ENCODE peak calls at places on chromosomes 5 and 9, in four cellular contexts. A, N, Y and C are unnamed samples.

GRCh38 chr9:108060165-108060564 is 570.6 kb upstream of the KLF4 start:
- DNase-seq in A (no peak), N (no peak), Y (no peak), C (no peak)

GRCh38 chr5:165508861-165509260 is 2003.4 kb downstream of the MAT2B start:
- DNase-seq in A (no peak), N (no peak), Y (no peak), C (no peak)

GRCh38 chr9:98118640-98119601 is at the start of gene TRIM14:
- DNase-seq in A (peak), N (peak), Y (peak), C (no peak)

GRCh38 chr9:81268048-81268447 is 421.3 kb downstream of the TLE1 start:
- DNase-seq in A (no peak), N (no peak), Y (no peak), C (no peak)

GRCh38 chr9:4193391-4193790 is 106.5 kb downstream of the GLIS3 start:
- DNase-seq in A (no peak), N (no peak), Y (no peak), C (no peak)

GRCh38 chr9:97845130-97845529 is 7.9 kb upstream of the FOXE1 start:
- DNase-seq in A (no peak), N (peak), Y (no peak), C (no peak)

GRCh38 chr5:114184006-114184405 is 177.9 kb upstream of the KCNN2 start:
- DNase-seq in A (no peak), N (no peak), Y (no peak), C (no peak)

GRCh38 chr5:73596705-73597328 is 29.2 kb upstream of the ARHGEF28 start:
- DNase-seq in A (no peak), N (peak), Y (peak), C (no peak)

GRCh38 chr9:97905228-97905627 is 17.1 kb downstream of the TRMO start:
- DNase-seq in A (no peak), N (no peak), Y (no peak), C (no peak)

GRCh38 chr5:103410174-103410573 is 151.6 kb downstream of the MACIR start:
- DNase-seq in A (no peak), N (no peak), Y (no peak), C (no peak)

GRCh38 chr9:69876981-69877380 is 56.4 kb downstream of the CFAP95 start:
- DNase-seq in A (no peak), N (no peak), Y (no peak), C (no peak)

GRCh38 chr5:8685704-8686103 is 816.8 kb downstream of the MTRR start:
- DNase-seq in A (no peak), N (no peak), Y (peak), C (no peak)

GRCh38 chr9:2024888-2025781 is 10.0 kb downstream of the SMARCA2 start:
- DNase-seq in A (no peak), N (no peak), Y (peak), C (no peak)

GRCh38 chr9:18632624-18633407 is 158.9 kb downstream of the ADAMTSL1 start:
- DNase-seq in A (no peak), N (peak), Y (no peak), C (peak)

GRCh38 chr5:66742083-66742895 is 146.1 kb downstream of the MAST4 start:
- DNase-seq in A (no peak), N (no peak), Y (peak), C (no peak)

GRCh38 chr5:119070578-119070827 is 384 bp upstream of the DMXL1 start:
- DNase-seq in A (no peak), N (no peak), Y (peak), C (peak)

GRCh38 chr9:20364954-20365353 is 257.3 kb downstream of the MLLT3 start:
- DNase-seq in A (no peak), N (no peak), Y (no peak), C (no peak)

GRCh38 chr9:23799521-23799920 is 26.5 kb downstream of the ELAVL2 start:
- DNase-seq in A (no peak), N (no peak), Y (no peak), C (no peak)

GRCh38 chr5:168424506-168425298 is 61.6 kb upstream of the RARS1 start:
- DNase-seq in A (no peak), N (peak), Y (no peak), C (no peak)

GRCh38 chr9:33453286-33453882 is 6.0 kb upstream of the AQP3 start:
- DNase-seq in A (no peak), N (no peak), Y (no peak), C (no peak)

GRCh38 chr9:100099722-100100042 is 639 bp downstream of the INVS start:
- DNase-seq in A (peak), N (no peak), Y (peak), C (no peak)

GRCh38 chr5:41334221-41334620 is 120.9 kb upstream of the C6 start:
- DNase-seq in A (no peak), N (no peak), Y (no peak), C (no peak)

GRCh38 chr9:16312962-16313546 is 557.4 kb downstream of the BNC2 start:
- DNase-seq in A (no peak), N (no peak), Y (no peak), C (no peak)

GRCh38 chr9:113537227-113537810 is 73.8 kb downstream of the RGS3 start:
- DNase-seq in A (peak), N (no peak), Y (no peak), C (no peak)

GRCh38 chr9:109469646-109470358 is 28.3 kb downstream of the PTPN3 start:
- DNase-seq in A (peak), N (peak), Y (peak), C (no peak)

GRCh38 chr5:134041570-134042411 is 37.0 kb upstream of the VDAC1 start:
- DNase-seq in A (no peak), N (no peak), Y (no peak), C (no peak)

GRCh38 chr9:87640385-87640795 is 85.5 kb upstream of the CTSL start:
- DNase-seq in A (no peak), N (no peak), Y (no peak), C (no peak)

GRCh38 chr5:675876-676698 is 17.1 kb downstream of the TPPP start:
- DNase-seq in A (no peak), N (no peak), Y (no peak), C (no peak)

GRCh38 chr9:85521331-85522197 is 220.2 kb downstream of the AGTPBP1 start:
- DNase-seq in A (no peak), N (peak), Y (no peak), C (no peak)

GRCh38 chr9:569276-569675 is 272.2 kb upstream of the DMRT1 start:
- DNase-seq in A (no peak), N (no peak), Y (no peak), C (no peak)

GRCh38 chr9:107325842-107326241 is 42.8 kb downstream of the RAD23B start:
- DNase-seq in A (no peak), N (no peak), Y (no peak), C (no peak)

GRCh38 chr5:36688722-36689121 is 82.3 kb downstream of the SLC1A3 start:
- DNase-seq in A (no peak), N (peak), Y (peak), C (no peak)

GRCh38 chr9:20321683-20322082 is 300.6 kb downstream of the MLLT3 start:
- DNase-seq in A (no peak), N (peak), Y (no peak), C (no peak)

GRCh38 chr9:129320575-129321311 is 142.7 kb upstream of the IER5L start:
- DNase-seq in A (peak), N (peak), Y (peak), C (no peak)
- H3K4me3 ChIP-seq in A (no peak), N (peak), Y (peak), C (peak)

GRCh38 chr5:43033845-43034590 is 6.1 kb downstream of the ANXA2R start:
- DNase-seq in A (no peak), N (no peak), Y (peak), C (no peak)
- H3K4me3 ChIP-seq in A (no peak), N (no peak), Y (peak), C (no peak)

DNA sequence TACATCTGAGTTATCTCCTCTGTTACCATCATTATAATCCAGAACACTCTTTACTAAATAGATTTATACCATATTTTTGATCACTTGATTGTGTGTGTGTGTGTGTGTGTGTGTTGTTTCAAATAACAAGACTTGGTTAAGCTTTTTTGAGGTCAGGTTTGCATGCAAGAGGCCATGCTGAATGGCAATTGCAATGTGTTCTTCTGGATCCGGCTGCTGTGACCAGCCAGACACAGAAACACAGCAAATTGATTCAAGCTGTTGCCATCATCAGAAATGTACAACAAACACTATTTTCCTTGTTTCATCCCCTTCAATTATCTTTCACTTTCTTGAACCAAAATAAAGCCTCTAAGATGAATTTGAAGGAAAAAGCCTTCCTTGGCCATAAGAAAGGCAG is 54.0 kb downstream of the DPYSL3 start:
- DNase-seq in A (no peak), N (peak), Y (no peak), C (no peak)
- H3K4me3 ChIP-seq in A (no peak), N (peak), Y (peak), C (peak)

GRCh38 chr9:35689601-35690446 is at the start of gene TPM2:
- DNase-seq in A (no peak), N (peak), Y (peak), C (peak)

GRCh38 chr9:35687972-35688557 is 1.7 kb downstream of the TPM2 start:
- DNase-seq in A (no peak), N (no peak), Y (no peak), C (no peak)

GRCh38 chr9:35687306-35687705 is 2.4 kb downstream of the TPM2 start:
- DNase-seq in A (no peak), N (no peak), Y (no peak), C (no peak)

GRCh38 chr9:35689351-35689600 is 449 bp downstream of the TPM2 start:
- DNase-seq in A (no peak), N (no peak), Y (no peak), C (no peak)

DNA sequence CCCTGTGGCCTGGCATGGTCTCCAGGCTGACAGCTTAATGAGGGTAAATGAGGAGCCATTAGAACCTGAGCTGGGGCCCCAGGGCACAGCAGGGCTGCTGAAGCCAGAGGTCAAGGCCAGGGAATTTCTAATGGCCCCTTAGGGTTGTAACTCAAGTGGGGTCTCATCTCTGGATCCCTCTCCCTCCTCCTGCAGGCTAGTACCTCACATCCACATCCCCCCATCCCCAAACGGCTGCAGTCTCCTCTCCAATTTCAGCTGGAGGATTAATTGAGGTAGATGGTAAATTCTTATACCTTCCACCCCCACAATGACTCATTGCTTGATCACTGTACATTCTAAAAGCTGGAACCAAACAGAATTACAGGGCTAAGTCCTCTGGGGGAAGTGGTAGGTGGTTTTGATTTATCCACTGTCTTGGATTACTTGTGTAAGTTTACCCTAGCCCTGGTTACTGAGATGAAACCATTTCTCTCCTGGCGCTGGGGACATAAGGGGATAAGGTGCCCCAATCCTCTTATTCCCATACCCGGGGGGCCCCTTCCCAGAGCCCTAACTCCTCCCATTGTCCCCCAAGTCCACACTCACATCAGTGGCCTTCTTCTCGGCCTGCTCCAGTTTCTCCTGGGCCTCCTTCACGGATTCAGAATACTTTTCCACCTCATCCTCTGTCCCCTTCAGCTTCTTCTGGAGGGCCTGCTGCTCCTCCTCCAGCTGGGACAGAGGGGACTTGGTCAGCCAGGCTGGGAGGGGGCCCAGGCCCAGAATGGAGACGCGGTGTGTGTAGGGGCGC is 971 bp downstream of the TPM2 start:
- DNase-seq in A (no peak), N (peak), Y (no peak), C (no peak)
- H3K4me3 ChIP-seq in A (no peak), N (peak), Y (peak), C (peak)

GRCh38 chr5:154493274-154493673 is 15.2 kb upstream of the HAND1 start:
- DNase-seq in A (peak), N (no peak), Y (peak), C (no peak)
- H3K4me3 ChIP-seq in A (no peak), N (no peak), Y (peak), C (no peak)